ENCODE peak calls at places on chromosomes 13 and 19, in nine cellular contexts. One of them, this sample, is unnamed.

GRCh38 chr13:93173656-93174055 is 53.0 kb upstream of the GPC6 start:
- DNase-seq in stimulated activated CD8-positive, alpha-beta memory T cell treated with anti-CD3 and anti-CD28 coated beads, Interleukin-7, amount 100 ng/mL, for 4 hours: no peak
- DNase-seq in right lobe of liver: no peak
- DNase-seq in EL: no peak
- DNase-seq in CD8-positive, alpha-beta memory T cell: no peak
- DNase-seq in Caki2: no peak
- DNase-seq in neural crest cell: no peak
- DNase-seq in non-pigmented ciliary epithelial cell: no peak
- DNase-seq in stimulated activated CD4-positive, alpha-beta T cell treated with anti-CD3 and anti-CD28 coated beads, Interleukin-15, amount 100 ng/mL, for 24 hours: no peak
- DNase-seq in this sample: no peak

GRCh38 chr13:37194428-37194861 is 89.0 kb upstream of the CSNK1A1L start:
- DNase-seq in Caki2: no peak
- DNase-seq in stimulated activated CD4-positive, alpha-beta T cell treated with anti-CD3 and anti-CD28 coated beads, Interleukin-15, amount 100 ng/mL, for 24 hours: no peak
- DNase-seq in neural crest cell: no peak
- DNase-seq in non-pigmented ciliary epithelial cell: no peak
- DNase-seq in EL: peak
- DNase-seq in stimulated activated CD8-positive, alpha-beta memory T cell treated with anti-CD3 and anti-CD28 coated beads, Interleukin-7, amount 100 ng/mL, for 4 hours: no peak
- DNase-seq in CD8-positive, alpha-beta memory T cell: no peak
- DNase-seq in right lobe of liver: no peak
- DNase-seq in this sample: no peak

GRCh38 chr13:44157614-44158013 is 216.0 kb upstream of the SERP2 start:
- DNase-seq in CD8-positive, alpha-beta memory T cell: no peak
- DNase-seq in neural crest cell: no peak
- DNase-seq in EL: no peak
- DNase-seq in stimulated activated CD8-positive, alpha-beta memory T cell treated with anti-CD3 and anti-CD28 coated beads, Interleukin-7, amount 100 ng/mL, for 4 hours: no peak
- DNase-seq in Caki2: no peak
- DNase-seq in right lobe of liver: no peak
- DNase-seq in stimulated activated CD4-positive, alpha-beta T cell treated with anti-CD3 and anti-CD28 coated beads, Interleukin-15, amount 100 ng/mL, for 24 hours: no peak
- DNase-seq in non-pigmented ciliary epithelial cell: no peak
- DNase-seq in this sample: peak

GRCh38 chr19:41871573-41872383 is 5.3 kb upstream of the CD79A start:
- DNase-seq in right lobe of liver: no peak
- DNase-seq in neural crest cell: no peak
- DNase-seq in CD8-positive, alpha-beta memory T cell: peak
- DNase-seq in EL: peak
- DNase-seq in Caki2: peak
- DNase-seq in non-pigmented ciliary epithelial cell: no peak
- DNase-seq in stimulated activated CD8-positive, alpha-beta memory T cell treated with anti-CD3 and anti-CD28 coated beads, Interleukin-7, amount 100 ng/mL, for 4 hours: no peak
- DNase-seq in stimulated activated CD4-positive, alpha-beta T cell treated with anti-CD3 and anti-CD28 coated beads, Interleukin-15, amount 100 ng/mL, for 24 hours: peak
- DNase-seq in this sample: no peak

GRCh38 chr13:56773148-56773547 is 367.6 kb upstream of the PRR20A start:
- DNase-seq in EL: no peak
- DNase-seq in stimulated activated CD4-positive, alpha-beta T cell treated with anti-CD3 and anti-CD28 coated beads, Interleukin-15, amount 100 ng/mL, for 24 hours: no peak
- DNase-seq in CD8-positive, alpha-beta memory T cell: no peak
- DNase-seq in stimulated activated CD8-positive, alpha-beta memory T cell treated with anti-CD3 and anti-CD28 coated beads, Interleukin-7, amount 100 ng/mL, for 4 hours: no peak
- DNase-seq in non-pigmented ciliary epithelial cell: no peak
- DNase-seq in right lobe of liver: no peak
- DNase-seq in neural crest cell: no peak
- DNase-seq in Caki2: no peak
- DNase-seq in this sample: no peak

GRCh38 chr13:106496072-106496997 is 39.1 kb downstream of the EFNB2 start:
- DNase-seq in stimulated activated CD4-positive, alpha-beta T cell treated with anti-CD3 and anti-CD28 coated beads, Interleukin-15, amount 100 ng/mL, for 24 hours: no peak
- DNase-seq in CD8-positive, alpha-beta memory T cell: no peak
- DNase-seq in neural crest cell: no peak
- DNase-seq in non-pigmented ciliary epithelial cell: no peak
- DNase-seq in Caki2: no peak
- DNase-seq in right lobe of liver: no peak
- DNase-seq in stimulated activated CD8-positive, alpha-beta memory T cell treated with anti-CD3 and anti-CD28 coated beads, Interleukin-7, amount 100 ng/mL, for 4 hours: no peak
- DNase-seq in EL: no peak
- DNase-seq in this sample: no peak

GRCh38 chr19:6108721-6109633 is 1.3 kb downstream of the RFX2 start:
- DNase-seq in stimulated activated CD4-positive, alpha-beta T cell treated with anti-CD3 and anti-CD28 coated beads, Interleukin-15, amount 100 ng/mL, for 24 hours: peak
- DNase-seq in stimulated activated CD8-positive, alpha-beta memory T cell treated with anti-CD3 and anti-CD28 coated beads, Interleukin-7, amount 100 ng/mL, for 4 hours: peak
- DNase-seq in right lobe of liver: peak
- DNase-seq in neural crest cell: peak
- DNase-seq in non-pigmented ciliary epithelial cell: no peak
- DNase-seq in Caki2: no peak
- DNase-seq in EL: peak
- DNase-seq in CD8-positive, alpha-beta memory T cell: peak
- DNase-seq in this sample: peak

GRCh38 chr13:83987394-83987793 is 105.1 kb upstream of the SLITRK1 start:
- DNase-seq in right lobe of liver: no peak
- DNase-seq in EL: no peak
- DNase-seq in stimulated activated CD8-positive, alpha-beta memory T cell treated with anti-CD3 and anti-CD28 coated beads, Interleukin-7, amount 100 ng/mL, for 4 hours: no peak
- DNase-seq in stimulated activated CD4-positive, alpha-beta T cell treated with anti-CD3 and anti-CD28 coated beads, Interleukin-15, amount 100 ng/mL, for 24 hours: no peak
- DNase-seq in non-pigmented ciliary epithelial cell: no peak
- DNase-seq in Caki2: no peak
- DNase-seq in neural crest cell: no peak
- DNase-seq in CD8-positive, alpha-beta memory T cell: no peak
- DNase-seq in this sample: no peak

GRCh38 chr13:30685320-30685859 is 50.0 kb upstream of the ALOX5AP start:
- DNase-seq in EL: no peak
- DNase-seq in stimulated activated CD4-positive, alpha-beta T cell treated with anti-CD3 and anti-CD28 coated beads, Interleukin-15, amount 100 ng/mL, for 24 hours: no peak
- DNase-seq in right lobe of liver: no peak
- DNase-seq in neural crest cell: no peak
- DNase-seq in stimulated activated CD8-positive, alpha-beta memory T cell treated with anti-CD3 and anti-CD28 coated beads, Interleukin-7, amount 100 ng/mL, for 4 hours: no peak
- DNase-seq in CD8-positive, alpha-beta memory T cell: no peak
- DNase-seq in non-pigmented ciliary epithelial cell: no peak
- DNase-seq in Caki2: no peak
- DNase-seq in this sample: no peak

GRCh38 chr13:111474136-111475002 is 153.9 kb downstream of the TEX29 start:
- DNase-seq in stimulated activated CD8-positive, alpha-beta memory T cell treated with anti-CD3 and anti-CD28 coated beads, Interleukin-7, amount 100 ng/mL, for 4 hours: no peak
- DNase-seq in CD8-positive, alpha-beta memory T cell: no peak
- DNase-seq in right lobe of liver: peak
- DNase-seq in non-pigmented ciliary epithelial cell: no peak
- DNase-seq in stimulated activated CD4-positive, alpha-beta T cell treated with anti-CD3 and anti-CD28 coated beads, Interleukin-15, amount 100 ng/mL, for 24 hours: no peak
- DNase-seq in EL: peak
- DNase-seq in neural crest cell: peak
- DNase-seq in Caki2: peak
- DNase-seq in this sample: peak

GRCh38 chr19:38655148-38655824 is 7.8 kb downstream of the ACTN4 start:
- DNase-seq in neural crest cell: no peak
- DNase-seq in stimulated activated CD8-positive, alpha-beta memory T cell treated with anti-CD3 and anti-CD28 coated beads, Interleukin-7, amount 100 ng/mL, for 4 hours: no peak
- DNase-seq in stimulated activated CD4-positive, alpha-beta T cell treated with anti-CD3 and anti-CD28 coated beads, Interleukin-15, amount 100 ng/mL, for 24 hours: peak
- DNase-seq in right lobe of liver: no peak
- DNase-seq in CD8-positive, alpha-beta memory T cell: no peak
- DNase-seq in Caki2: no peak
- DNase-seq in non-pigmented ciliary epithelial cell: no peak
- DNase-seq in EL: no peak
- DNase-seq in this sample: no peak

GRCh38 chr13:21812192-21812626 is 141.3 kb downstream of the FGF9 start:
- DNase-seq in non-pigmented ciliary epithelial cell: no peak
- DNase-seq in stimulated activated CD8-positive, alpha-beta memory T cell treated with anti-CD3 and anti-CD28 coated beads, Interleukin-7, amount 100 ng/mL, for 4 hours: no peak
- DNase-seq in CD8-positive, alpha-beta memory T cell: no peak
- DNase-seq in neural crest cell: no peak
- DNase-seq in stimulated activated CD4-positive, alpha-beta T cell treated with anti-CD3 and anti-CD28 coated beads, Interleukin-15, amount 100 ng/mL, for 24 hours: no peak
- DNase-seq in right lobe of liver: no peak
- DNase-seq in Caki2: no peak
- DNase-seq in EL: no peak
- DNase-seq in this sample: no peak

GRCh38 chr13:65724261-65724660 is 1505.9 kb downstream of the PCDH9 start:
- DNase-seq in CD8-positive, alpha-beta memory T cell: no peak
- DNase-seq in EL: peak
- DNase-seq in stimulated activated CD4-positive, alpha-beta T cell treated with anti-CD3 and anti-CD28 coated beads, Interleukin-15, amount 100 ng/mL, for 24 hours: no peak
- DNase-seq in right lobe of liver: no peak
- DNase-seq in stimulated activated CD8-positive, alpha-beta memory T cell treated with anti-CD3 and anti-CD28 coated beads, Interleukin-7, amount 100 ng/mL, for 4 hours: no peak
- DNase-seq in non-pigmented ciliary epithelial cell: peak
- DNase-seq in neural crest cell: no peak
- DNase-seq in Caki2: no peak
- DNase-seq in this sample: no peak

GRCh38 chr19:2294377-2295335 is 12.7 kb upstream of the PEAK3 start:
- DNase-seq in neural crest cell: no peak
- DNase-seq in stimulated activated CD4-positive, alpha-beta T cell treated with anti-CD3 and anti-CD28 coated beads, Interleukin-15, amount 100 ng/mL, for 24 hours: no peak
- DNase-seq in CD8-positive, alpha-beta memory T cell: no peak
- DNase-seq in EL: peak
- DNase-seq in non-pigmented ciliary epithelial cell: no peak
- DNase-seq in right lobe of liver: no peak
- DNase-seq in Caki2: no peak
- DNase-seq in stimulated activated CD8-positive, alpha-beta memory T cell treated with anti-CD3 and anti-CD28 coated beads, Interleukin-7, amount 100 ng/mL, for 4 hours: no peak
- DNase-seq in this sample: peak